ENCODE peak calls at places on chromosomes 13 and 19, in six cellular contexts. O is activated T-helper 9 cell treated with anti-CD3 and anti-CD28 coated beads, Interleukin-2, amount 50 U/mL, for 16 hours; Y is T-helper 2 cell; F is NCI-H446 treated with DMSO at 0.1 percent for 48 hours; T is NCI-H510A treated with DMSO at 0.1 percent for 48 hours; M is NCI-H1092 treated with DMSO at 0.1 percent for 48 hours. X is an unnamed sample.

GRCh38 chr19:56966225-56966696 is 125.7 kb upstream of the PEG3 start:
- DNase-seq in O (no peak), Y (no peak), F (no peak), T (no peak), M (no peak), X (no peak)

GRCh38 chr13:104567114-104567513 is 1500.9 kb upstream of the SLC10A2 start:
- DNase-seq in O (no peak), Y (no peak), F (no peak), T (no peak), M (no peak), X (no peak)

GRCh38 chr19:4624301-4624700 is 15.0 kb upstream of the TNFAIP8L1 start:
- DNase-seq in O (no peak), Y (no peak), F (no peak), T (no peak), M (no peak), X (no peak)

GRCh38 chr19:48491793-48492123 is 19.9 kb downstream of the LMTK3 start:
- DNase-seq in O (no peak), Y (no peak), F (no peak), T (no peak), M (no peak), X (no peak)

GRCh38 chr19:55305491-55305890 is 19.6 kb downstream of the TMEM150B start:
- DNase-seq in O (peak), Y (peak), F (no peak), T (no peak), M (peak), X (no peak)

GRCh38 chr13:93007928-93008327 is 218.7 kb upstream of the GPC6 start:
- DNase-seq in O (no peak), Y (no peak), F (no peak), T (no peak), M (no peak), X (no peak)

GRCh38 chr13:110282316-110282841 is 24.6 kb downstream of the COL4A1 start:
- DNase-seq in O (no peak), Y (no peak), F (no peak), T (no peak), M (no peak), X (no peak)

GRCh38 chr13:99617474-99618255 is 116.4 kb downstream of the TM9SF2 start:
- DNase-seq in O (no peak), Y (no peak), F (peak), T (peak), M (no peak), X (peak)

GRCh38 chr13:43377149-43377548 is 353.8 kb downstream of the DNAJC15 start:
- DNase-seq in O (no peak), Y (no peak), F (peak), T (no peak), M (no peak), X (no peak)

GRCh38 chr13:27496006-27496405 is 45.6 kb upstream of the MTIF3 start:
- DNase-seq in O (no peak), Y (no peak), F (no peak), T (no peak), M (no peak), X (no peak)

GRCh38 chr13:37878496-37878895 is 8.9 kb upstream of the TRPC4 start:
- DNase-seq in O (no peak), Y (no peak), F (no peak), T (no peak), M (no peak), X (no peak)

GRCh38 chr19:57165846-57166245 is 1.4 kb downstream of the DUXA start:
- DNase-seq in O (no peak), Y (no peak), F (no peak), T (no peak), M (no peak), X (no peak)

GRCh38 chr13:92967923-92968322 is 258.7 kb upstream of the GPC6 start:
- DNase-seq in O (no peak), Y (no peak), F (no peak), T (no peak), M (no peak), X (no peak)

GRCh38 chr13:27973956-27974662 is 5.0 kb upstream of the CDX2 start:
- DNase-seq in O (no peak), Y (no peak), F (no peak), T (no peak), M (no peak), X (no peak)

GRCh38 chr13:33322474-33322827 is 36.9 kb upstream of the STARD13 start:
- DNase-seq in O (no peak), Y (no peak), F (no peak), T (no peak), M (no peak), X (no peak)

GRCh38 chr13:51451467-51452390 is 1.1 kb downstream of the INTS6 start:
- DNase-seq in O (peak), Y (peak), F (peak), T (peak), M (peak), X (peak)

GRCh38 chr19:16861875-16862274 is 26.9 kb upstream of the F2RL3 start:
- DNase-seq in O (no peak), Y (no peak), F (no peak), T (no peak), M (no peak), X (no peak)

GRCh38 chr13:27476943-27477681 is 26.7 kb upstream of the MTIF3 start:
- DNase-seq in O (no peak), Y (peak), F (no peak), T (peak), M (no peak), X (no peak)

GRCh38 chr13:51328488-51328887 is 11.0 kb upstream of the SERPINE3 start:
- DNase-seq in O (no peak), Y (no peak), F (no peak), T (no peak), M (no peak), X (no peak)

GRCh38 chr19:46927106-46927505 is 66.3 kb downstream of the ARHGAP35 start:
- DNase-seq in O (no peak), Y (no peak), F (no peak), T (no peak), M (no peak), X (no peak)

GRCh38 chr13:50915562-50915961 is 6.0 kb downstream of the RNASEH2B start:
- DNase-seq in O (no peak), Y (no peak), F (no peak), T (no peak), M (no peak), X (no peak)

GRCh38 chr19:49224856-49225255 is 67.3 kb downstream of the TRPM4 start:
- DNase-seq in O (no peak), Y (no peak), F (peak), T (peak), M (peak), X (no peak)

GRCh38 chr19:31334849-31335624 is 14.2 kb downstream of the TSHZ3 start:
- DNase-seq in O (no peak), Y (no peak), F (no peak), T (no peak), M (no peak), X (no peak)

GRCh38 chr19:33818426-33818825 is 21.8 kb downstream of the KCTD15 start:
- DNase-seq in O (no peak), Y (no peak), F (no peak), T (no peak), M (no peak), X (no peak)